ENCODE peak calls at places on chromosome 16, in eight cellular contexts. One of them, this sample, is unnamed.

GRCh38 chr16:21156767-21157467 is 1.6 kb upstream of the LDAF1 start:
- DNase-seq in NCI-H774: peak; percentile 71
- DNase-seq in adipocyte: peak; percentile 87
- DNase-seq in stimulated activated CD8-positive, alpha-beta memory T cell treated with anti-CD3 and anti-CD28 coated beads, Interleukin-2, amount 100 ng/mL, for 48 hours: no peak
- DNase-seq in MCF 10A: peak; percentile 71
- DNase-seq in progenitor cell of endocrine pancreas: peak; percentile 22
- DNase-seq in NCI-H1694 treated with DMSO at 0.1 percent for 48 hours: peak; percentile 40
- DNase-seq in fibroblast of mammary gland: peak; percentile 86
- DNase-seq in this sample: peak; percentile 90

GRCh38 chr16:583815-584591 is 5.9 kb upstream of the RAB40C start:
- DNase-seq in stimulated activated CD8-positive, alpha-beta memory T cell treated with anti-CD3 and anti-CD28 coated beads, Interleukin-2, amount 100 ng/mL, for 48 hours: no peak
- DNase-seq in fibroblast of mammary gland: no peak
- DNase-seq in adipocyte: no peak
- DNase-seq in progenitor cell of endocrine pancreas: no peak
- DNase-seq in MCF 10A: no peak
- DNase-seq in NCI-H1694 treated with DMSO at 0.1 percent for 48 hours: peak; percentile 12
- DNase-seq in NCI-H774: no peak
- DNase-seq in this sample: no peak

GRCh38 chr16:85430523-85431381 is 182.4 kb upstream of the GSE1 start:
- DNase-seq in stimulated activated CD8-positive, alpha-beta memory T cell treated with anti-CD3 and anti-CD28 coated beads, Interleukin-2, amount 100 ng/mL, for 48 hours: no peak
- DNase-seq in fibroblast of mammary gland: no peak
- DNase-seq in progenitor cell of endocrine pancreas: no peak
- DNase-seq in adipocyte: no peak
- DNase-seq in NCI-H774: no peak
- DNase-seq in NCI-H1694 treated with DMSO at 0.1 percent for 48 hours: no peak
- DNase-seq in MCF 10A: no peak
- DNase-seq in this sample: peak; percentile 43

GRCh38 chr16:64590516-64590915 is 531.3 kb downstream of the CDH11 start:
- DNase-seq in progenitor cell of endocrine pancreas: no peak
- DNase-seq in adipocyte: peak; percentile 31
- DNase-seq in MCF 10A: peak; percentile 14
- DNase-seq in NCI-H774: no peak
- DNase-seq in NCI-H1694 treated with DMSO at 0.1 percent for 48 hours: no peak
- DNase-seq in stimulated activated CD8-positive, alpha-beta memory T cell treated with anti-CD3 and anti-CD28 coated beads, Interleukin-2, amount 100 ng/mL, for 48 hours: no peak
- DNase-seq in fibroblast of mammary gland: peak; percentile 47
- DNase-seq in this sample: no peak

GRCh38 chr16:23944381-23944780 is 108.6 kb downstream of the PRKCB start:
- DNase-seq in NCI-H774: no peak
- DNase-seq in fibroblast of mammary gland: no peak
- DNase-seq in progenitor cell of endocrine pancreas: no peak
- DNase-seq in stimulated activated CD8-positive, alpha-beta memory T cell treated with anti-CD3 and anti-CD28 coated beads, Interleukin-2, amount 100 ng/mL, for 48 hours: no peak
- DNase-seq in adipocyte: no peak
- DNase-seq in NCI-H1694 treated with DMSO at 0.1 percent for 48 hours: no peak
- DNase-seq in MCF 10A: no peak
- DNase-seq in this sample: peak; percentile 53

GRCh38 chr16:84532299-84532724 is 27.9 kb upstream of the MEAK7 start:
- DNase-seq in stimulated activated CD8-positive, alpha-beta memory T cell treated with anti-CD3 and anti-CD28 coated beads, Interleukin-2, amount 100 ng/mL, for 48 hours: no peak
- DNase-seq in NCI-H1694 treated with DMSO at 0.1 percent for 48 hours: no peak
- DNase-seq in adipocyte: peak; percentile 92
- DNase-seq in progenitor cell of endocrine pancreas: no peak
- DNase-seq in fibroblast of mammary gland: peak; percentile 96
- DNase-seq in NCI-H774: no peak
- DNase-seq in MCF 10A: peak; percentile 88
- DNase-seq in this sample: peak; percentile 75

GRCh38 chr16:82050909-82051357 is 15.9 kb downstream of the HSD17B2 start:
- DNase-seq in progenitor cell of endocrine pancreas: no peak
- DNase-seq in adipocyte: no peak
- DNase-seq in NCI-H1694 treated with DMSO at 0.1 percent for 48 hours: no peak
- DNase-seq in MCF 10A: no peak
- DNase-seq in stimulated activated CD8-positive, alpha-beta memory T cell treated with anti-CD3 and anti-CD28 coated beads, Interleukin-2, amount 100 ng/mL, for 48 hours: no peak
- DNase-seq in fibroblast of mammary gland: no peak
- DNase-seq in NCI-H774: no peak
- DNase-seq in this sample: no peak

GRCh38 chr16:57299009-57299718 is 14.7 kb upstream of the PLLP start:
- DNase-seq in adipocyte: peak; percentile 87
- DNase-seq in MCF 10A: peak; percentile 76
- DNase-seq in NCI-H1694 treated with DMSO at 0.1 percent for 48 hours: peak; percentile 91
- DNase-seq in progenitor cell of endocrine pancreas: no peak
- DNase-seq in NCI-H774: no peak
- DNase-seq in stimulated activated CD8-positive, alpha-beta memory T cell treated with anti-CD3 and anti-CD28 coated beads, Interleukin-2, amount 100 ng/mL, for 48 hours: no peak
- DNase-seq in fibroblast of mammary gland: peak; percentile 78
- DNase-seq in this sample: no peak

GRCh38 chr16:16076400-16076901 is 127.0 kb downstream of the ABCC1 start:
- DNase-seq in NCI-H774: no peak
- DNase-seq in NCI-H1694 treated with DMSO at 0.1 percent for 48 hours: no peak
- DNase-seq in adipocyte: no peak
- DNase-seq in fibroblast of mammary gland: no peak
- DNase-seq in stimulated activated CD8-positive, alpha-beta memory T cell treated with anti-CD3 and anti-CD28 coated beads, Interleukin-2, amount 100 ng/mL, for 48 hours: no peak
- DNase-seq in progenitor cell of endocrine pancreas: no peak
- DNase-seq in MCF 10A: no peak
- DNase-seq in this sample: no peak

GRCh38 chr16:82660966-82661365 is 34.2 kb downstream of the CDH13 start:
- DNase-seq in progenitor cell of endocrine pancreas: no peak
- DNase-seq in stimulated activated CD8-positive, alpha-beta memory T cell treated with anti-CD3 and anti-CD28 coated beads, Interleukin-2, amount 100 ng/mL, for 48 hours: no peak
- DNase-seq in MCF 10A: no peak
- DNase-seq in fibroblast of mammary gland: no peak
- DNase-seq in NCI-H774: no peak
- DNase-seq in NCI-H1694 treated with DMSO at 0.1 percent for 48 hours: no peak
- DNase-seq in adipocyte: no peak
- DNase-seq in this sample: no peak

GRCh38 chr16:82134884-82135283 is 35.1 kb downstream of the MPHOSPH6 start:
- DNase-seq in adipocyte: no peak
- DNase-seq in MCF 10A: no peak
- DNase-seq in stimulated activated CD8-positive, alpha-beta memory T cell treated with anti-CD3 and anti-CD28 coated beads, Interleukin-2, amount 100 ng/mL, for 48 hours: no peak
- DNase-seq in NCI-H774: no peak
- DNase-seq in NCI-H1694 treated with DMSO at 0.1 percent for 48 hours: no peak
- DNase-seq in fibroblast of mammary gland: no peak
- DNase-seq in progenitor cell of endocrine pancreas: no peak
- DNase-seq in this sample: no peak

GRCh38 chr16:57527610-57528360 is 8.6 kb downstream of the CCDC102A start:
- DNase-seq in MCF 10A: no peak
- DNase-seq in NCI-H1694 treated with DMSO at 0.1 percent for 48 hours: no peak
- DNase-seq in NCI-H774: no peak
- DNase-seq in adipocyte: no peak
- DNase-seq in stimulated activated CD8-positive, alpha-beta memory T cell treated with anti-CD3 and anti-CD28 coated beads, Interleukin-2, amount 100 ng/mL, for 48 hours: no peak
- DNase-seq in fibroblast of mammary gland: no peak
- DNase-seq in progenitor cell of endocrine pancreas: no peak
- DNase-seq in this sample: no peak

GRCh38 chr16:14307059-14307531 is 236.0 kb downstream of the MRTFB start:
- DNase-seq in progenitor cell of endocrine pancreas: no peak
- DNase-seq in fibroblast of mammary gland: no peak
- DNase-seq in stimulated activated CD8-positive, alpha-beta memory T cell treated with anti-CD3 and anti-CD28 coated beads, Interleukin-2, amount 100 ng/mL, for 48 hours: no peak
- DNase-seq in NCI-H774: no peak
- DNase-seq in MCF 10A: no peak
- DNase-seq in adipocyte: no peak
- DNase-seq in NCI-H1694 treated with DMSO at 0.1 percent for 48 hours: no peak
- DNase-seq in this sample: no peak

GRCh38 chr16:51592535-51592934 is 441.5 kb upstream of the SALL1 start:
- DNase-seq in NCI-H774: no peak
- DNase-seq in NCI-H1694 treated with DMSO at 0.1 percent for 48 hours: no peak
- DNase-seq in adipocyte: no peak
- DNase-seq in MCF 10A: peak; percentile 5
- DNase-seq in fibroblast of mammary gland: peak; percentile 21
- DNase-seq in stimulated activated CD8-positive, alpha-beta memory T cell treated with anti-CD3 and anti-CD28 coated beads, Interleukin-2, amount 100 ng/mL, for 48 hours: no peak
- DNase-seq in progenitor cell of endocrine pancreas: no peak
- DNase-seq in this sample: no peak

GRCh38 chr16:81478876-81479496 is 34.4 kb downstream of the CMIP start:
- DNase-seq in NCI-H774: no peak
- DNase-seq in fibroblast of mammary gland: no peak
- DNase-seq in NCI-H1694 treated with DMSO at 0.1 percent for 48 hours: no peak
- DNase-seq in progenitor cell of endocrine pancreas: no peak
- DNase-seq in stimulated activated CD8-positive, alpha-beta memory T cell treated with anti-CD3 and anti-CD28 coated beads, Interleukin-2, amount 100 ng/mL, for 48 hours: no peak
- DNase-seq in MCF 10A: no peak
- DNase-seq in adipocyte: no peak
- DNase-seq in this sample: no peak

GRCh38 chr16:22638393-22639206 is 127.9 kb downstream of the NPIPB5 start:
- DNase-seq in progenitor cell of endocrine pancreas: no peak
- DNase-seq in MCF 10A: peak; percentile 90
- DNase-seq in adipocyte: no peak
- DNase-seq in fibroblast of mammary gland: peak; percentile 96
- DNase-seq in NCI-H774: no peak
- DNase-seq in stimulated activated CD8-positive, alpha-beta memory T cell treated with anti-CD3 and anti-CD28 coated beads, Interleukin-2, amount 100 ng/mL, for 48 hours: no peak
- DNase-seq in NCI-H1694 treated with DMSO at 0.1 percent for 48 hours: no peak
- DNase-seq in this sample: no peak

GRCh38 chr16:67774457-67774853 is 31.9 kb downstream of the RANBP10 start:
- DNase-seq in fibroblast of mammary gland: no peak
- DNase-seq in stimulated activated CD8-positive, alpha-beta memory T cell treated with anti-CD3 and anti-CD28 coated beads, Interleukin-2, amount 100 ng/mL, for 48 hours: no peak
- DNase-seq in progenitor cell of endocrine pancreas: no peak
- DNase-seq in adipocyte: no peak
- DNase-seq in MCF 10A: no peak
- DNase-seq in NCI-H774: no peak
- DNase-seq in NCI-H1694 treated with DMSO at 0.1 percent for 48 hours: no peak
- DNase-seq in this sample: no peak

GRCh38 chr16:5041604-5042133 is 7.9 kb upstream of the NAGPA start:
- DNase-seq in NCI-H774: no peak
- DNase-seq in progenitor cell of endocrine pancreas: no peak
- DNase-seq in fibroblast of mammary gland: peak; percentile 65
- DNase-seq in adipocyte: peak; percentile 25
- DNase-seq in stimulated activated CD8-positive, alpha-beta memory T cell treated with anti-CD3 and anti-CD28 coated beads, Interleukin-2, amount 100 ng/mL, for 48 hours: no peak
- DNase-seq in NCI-H1694 treated with DMSO at 0.1 percent for 48 hours: no peak
- DNase-seq in MCF 10A: peak; percentile 28
- DNase-seq in this sample: no peak

GRCh38 chr16:24645739-24646645 is 83.5 kb upstream of the TNRC6A start:
- DNase-seq in NCI-H1694 treated with DMSO at 0.1 percent for 48 hours: peak; percentile 40
- DNase-seq in fibroblast of mammary gland: peak; percentile 100
- DNase-seq in NCI-H774: no peak
- DNase-seq in adipocyte: peak; percentile 99
- DNase-seq in MCF 10A: peak; percentile 99
- DNase-seq in stimulated activated CD8-positive, alpha-beta memory T cell treated with anti-CD3 and anti-CD28 coated beads, Interleukin-2, amount 100 ng/mL, for 48 hours: no peak
- DNase-seq in progenitor cell of endocrine pancreas: no peak
- DNase-seq in this sample: no peak

GRCh38 chr16:16012144-16012543 is 62.7 kb downstream of the ABCC1 start:
- DNase-seq in stimulated activated CD8-positive, alpha-beta memory T cell treated with anti-CD3 and anti-CD28 coated beads, Interleukin-2, amount 100 ng/mL, for 48 hours: no peak
- DNase-seq in NCI-H774: no peak
- DNase-seq in progenitor cell of endocrine pancreas: no peak
- DNase-seq in MCF 10A: no peak
- DNase-seq in NCI-H1694 treated with DMSO at 0.1 percent for 48 hours: no peak
- DNase-seq in fibroblast of mammary gland: no peak
- DNase-seq in adipocyte: no peak
- DNase-seq in this sample: no peak

This sample was measured in G401.